ENCODE peak calls at places on chromosomes 1 and 21, in eight cellular contexts. One of them, this sample, is unnamed.
A peak's percentile ranks its signal among the peaks of the same experiment; 100 is the strongest.

GRCh38 chr1:95974586-95974985 is 740.6 kb downstream of the RWDD3 start:
- DNase-seq in Daoy: peak; percentile 1
- DNase-seq in HTR-8/SVneo: no peak
- DNase-seq in amniotic stem cell: no peak
- DNase-seq in left ventricle myocardium superior: no peak
- DNase-seq in HFFc6: no peak
- DNase-seq in cardiac fibroblast: peak; percentile 2
- DNase-seq in CD8-positive, alpha-beta memory T cell: no peak
- DNase-seq in this sample: no peak

GRCh38 chr1:154765970-154766369 is 104.1 kb downstream of the KCNN3 start:
- DNase-seq in Daoy: no peak
- DNase-seq in HTR-8/SVneo: peak; percentile 45
- DNase-seq in amniotic stem cell: no peak
- DNase-seq in left ventricle myocardium superior: no peak
- DNase-seq in HFFc6: peak; percentile 24
- DNase-seq in cardiac fibroblast: peak; percentile 40
- DNase-seq in CD8-positive, alpha-beta memory T cell: peak; percentile 55
- DNase-seq in this sample: peak; percentile 29

GRCh38 chr1:158071106-158071505 is 77.7 kb downstream of the KIRREL1 start:
- DNase-seq in Daoy: no peak
- DNase-seq in HTR-8/SVneo: no peak
- DNase-seq in amniotic stem cell: no peak
- DNase-seq in left ventricle myocardium superior: no peak
- DNase-seq in HFFc6: no peak
- DNase-seq in cardiac fibroblast: no peak
- DNase-seq in CD8-positive, alpha-beta memory T cell: no peak
- DNase-seq in this sample: no peak

GRCh38 chr1:172167801-172168596 is 252.5 kb upstream of the C1orf105 start:
- DNase-seq in Daoy: peak; percentile 55
- DNase-seq in HTR-8/SVneo: no peak
- DNase-seq in amniotic stem cell: no peak
- DNase-seq in left ventricle myocardium superior: no peak
- DNase-seq in HFFc6: peak; percentile 37
- DNase-seq in cardiac fibroblast: peak; percentile 94
- DNase-seq in CD8-positive, alpha-beta memory T cell: no peak
- DNase-seq in this sample: no peak

GRCh38 chr1:27594542-27595510 is 9.1 kb downstream of the AHDC1 start:
- DNase-seq in Daoy: peak; percentile 51
- DNase-seq in HTR-8/SVneo: no peak
- DNase-seq in amniotic stem cell: peak; percentile 56
- DNase-seq in left ventricle myocardium superior: no peak
- DNase-seq in HFFc6: peak; percentile 70
- DNase-seq in cardiac fibroblast: no peak
- DNase-seq in CD8-positive, alpha-beta memory T cell: no peak
- DNase-seq in this sample: no peak

GRCh38 chr1:118210723-118211110 is 25.7 kb upstream of the SPAG17 start:
- DNase-seq in Daoy: no peak
- DNase-seq in HTR-8/SVneo: no peak
- DNase-seq in amniotic stem cell: no peak
- DNase-seq in left ventricle myocardium superior: no peak
- DNase-seq in HFFc6: no peak
- DNase-seq in cardiac fibroblast: no peak
- DNase-seq in CD8-positive, alpha-beta memory T cell: no peak
- DNase-seq in this sample: no peak

GRCh38 chr1:226034482-226034881 is 28.0 kb upstream of the H3-3A start:
- DNase-seq in Daoy: peak; percentile 94
- DNase-seq in HTR-8/SVneo: no peak
- DNase-seq in amniotic stem cell: no peak
- DNase-seq in left ventricle myocardium superior: peak; percentile 88
- DNase-seq in HFFc6: peak; percentile 85
- DNase-seq in cardiac fibroblast: peak; percentile 100
- DNase-seq in CD8-positive, alpha-beta memory T cell: no peak
- DNase-seq in this sample: peak; percentile 89

GRCh38 chr1:12053752-12054548 is 9.2 kb upstream of the TNFRSF8 start:
- DNase-seq in Daoy: no peak
- DNase-seq in HTR-8/SVneo: no peak
- DNase-seq in amniotic stem cell: no peak
- DNase-seq in left ventricle myocardium superior: no peak
- DNase-seq in HFFc6: no peak
- DNase-seq in cardiac fibroblast: no peak
- DNase-seq in CD8-positive, alpha-beta memory T cell: no peak
- DNase-seq in this sample: no peak

GRCh38 chr1:217482356-217483102 is 148.4 kb downstream of the GPATCH2 start:
- DNase-seq in Daoy: peak; percentile 84
- DNase-seq in HTR-8/SVneo: peak; percentile 14
- DNase-seq in amniotic stem cell: peak; percentile 7
- DNase-seq in left ventricle myocardium superior: no peak
- DNase-seq in HFFc6: peak; percentile 72
- DNase-seq in cardiac fibroblast: peak; percentile 70
- DNase-seq in CD8-positive, alpha-beta memory T cell: no peak
- DNase-seq in this sample: peak; percentile 35

GRCh38 chr1:49686107-49686506 is 337.6 kb downstream of the AGBL4 start:
- DNase-seq in Daoy: no peak
- DNase-seq in HTR-8/SVneo: no peak
- DNase-seq in amniotic stem cell: no peak
- DNase-seq in left ventricle myocardium superior: no peak
- DNase-seq in HFFc6: no peak
- DNase-seq in cardiac fibroblast: no peak
- DNase-seq in CD8-positive, alpha-beta memory T cell: no peak
- DNase-seq in this sample: no peak

GRCh38 chr1:231778009-231778719 is 151.6 kb downstream of the DISC1 start:
- DNase-seq in Daoy: no peak
- DNase-seq in HTR-8/SVneo: no peak
- DNase-seq in amniotic stem cell: no peak
- DNase-seq in left ventricle myocardium superior: peak; percentile 47
- DNase-seq in HFFc6: peak; percentile 25
- DNase-seq in cardiac fibroblast: peak; percentile 54
- DNase-seq in CD8-positive, alpha-beta memory T cell: no peak
- DNase-seq in this sample: peak; percentile 30

GRCh38 chr1:206658981-206659273 is 23.6 kb downstream of the DYRK3 start:
- DNase-seq in Daoy: no peak
- DNase-seq in HTR-8/SVneo: no peak
- DNase-seq in amniotic stem cell: no peak
- DNase-seq in left ventricle myocardium superior: no peak
- DNase-seq in HFFc6: no peak
- DNase-seq in cardiac fibroblast: no peak
- DNase-seq in CD8-positive, alpha-beta memory T cell: no peak
- DNase-seq in this sample: no peak

GRCh38 chr1:168708698-168709406 is 20.2 kb downstream of the DPT start:
- DNase-seq in Daoy: no peak
- DNase-seq in HTR-8/SVneo: peak; percentile 34
- DNase-seq in amniotic stem cell: no peak
- DNase-seq in left ventricle myocardium superior: peak; percentile 37
- DNase-seq in HFFc6: no peak
- DNase-seq in cardiac fibroblast: no peak
- DNase-seq in CD8-positive, alpha-beta memory T cell: no peak
- DNase-seq in this sample: no peak

GRCh38 chr21:33901421-33902288 is 13.9 kb downstream of the ATP5PO start:
- DNase-seq in Daoy: peak; percentile 42
- DNase-seq in HTR-8/SVneo: peak; percentile 48
- DNase-seq in amniotic stem cell: no peak
- DNase-seq in left ventricle myocardium superior: no peak
- DNase-seq in HFFc6: peak; percentile 59
- DNase-seq in cardiac fibroblast: peak; percentile 82
- DNase-seq in CD8-positive, alpha-beta memory T cell: no peak
- DNase-seq in this sample: peak; percentile 56

GRCh38 chr1:163844393-163844948 is 522.7 kb downstream of the NUF2 start:
- DNase-seq in Daoy: no peak
- DNase-seq in HTR-8/SVneo: no peak
- DNase-seq in amniotic stem cell: peak; percentile 45
- DNase-seq in left ventricle myocardium superior: no peak
- DNase-seq in HFFc6: peak; percentile 94
- DNase-seq in cardiac fibroblast: peak; percentile 28
- DNase-seq in CD8-positive, alpha-beta memory T cell: no peak
- DNase-seq in this sample: no peak

GRCh38 chr1:87684194-87684593 is 355.5 kb downstream of the LMO4 start:
- DNase-seq in Daoy: peak; percentile 66
- DNase-seq in HTR-8/SVneo: peak; percentile 22
- DNase-seq in amniotic stem cell: no peak
- DNase-seq in left ventricle myocardium superior: peak; percentile 40
- DNase-seq in HFFc6: no peak
- DNase-seq in cardiac fibroblast: peak; percentile 54
- DNase-seq in CD8-positive, alpha-beta memory T cell: no peak
- DNase-seq in this sample: peak; percentile 55

GRCh38 chr1:21831454-21831970 is 19.4 kb downstream of the LDLRAD2 start:
- DNase-seq in Daoy: no peak
- DNase-seq in HTR-8/SVneo: no peak
- DNase-seq in amniotic stem cell: no peak
- DNase-seq in left ventricle myocardium superior: no peak
- DNase-seq in HFFc6: no peak
- DNase-seq in cardiac fibroblast: no peak
- DNase-seq in CD8-positive, alpha-beta memory T cell: no peak
- DNase-seq in this sample: no peak

GRCh38 chr1:245363821-245364220 is 209.0 kb downstream of the KIF26B start:
- DNase-seq in Daoy: no peak
- DNase-seq in HTR-8/SVneo: no peak
- DNase-seq in amniotic stem cell: no peak
- DNase-seq in left ventricle myocardium superior: no peak
- DNase-seq in HFFc6: no peak
- DNase-seq in cardiac fibroblast: no peak
- DNase-seq in CD8-positive, alpha-beta memory T cell: no peak
- DNase-seq in this sample: no peak

GRCh38 chr1:19815801-19816736 is 986 bp upstream of the RNF186 start:
- DNase-seq in Daoy: no peak
- DNase-seq in HTR-8/SVneo: no peak
- DNase-seq in amniotic stem cell: no peak
- DNase-seq in left ventricle myocardium superior: no peak
- DNase-seq in HFFc6: no peak
- DNase-seq in cardiac fibroblast: no peak
- DNase-seq in CD8-positive, alpha-beta memory T cell: no peak
- DNase-seq in this sample: no peak

GRCh38 chr1:19393051-19393450 is 80.9 kb downstream of the SLC66A1 start:
- DNase-seq in Daoy: no peak
- DNase-seq in HTR-8/SVneo: no peak
- DNase-seq in amniotic stem cell: no peak
- DNase-seq in left ventricle myocardium superior: no peak
- DNase-seq in HFFc6: no peak
- DNase-seq in cardiac fibroblast: no peak
- DNase-seq in CD8-positive, alpha-beta memory T cell: no peak
- DNase-seq in this sample: no peak

GRCh38 chr1:181768216-181768929 is 285.1 kb downstream of the CACNA1E start:
- DNase-seq in Daoy: no peak
- DNase-seq in HTR-8/SVneo: no peak
- DNase-seq in amniotic stem cell: no peak
- DNase-seq in left ventricle myocardium superior: no peak
- DNase-seq in HFFc6: no peak
- DNase-seq in cardiac fibroblast: no peak
- DNase-seq in CD8-positive, alpha-beta memory T cell: no peak
- DNase-seq in this sample: no peak

GRCh38 chr1:9278114-9278513 is 14.6 kb upstream of the SPSB1 start:
- DNase-seq in Daoy: no peak
- DNase-seq in HTR-8/SVneo: no peak
- DNase-seq in amniotic stem cell: no peak
- DNase-seq in left ventricle myocardium superior: no peak
- DNase-seq in HFFc6: no peak
- DNase-seq in cardiac fibroblast: peak; percentile 57
- DNase-seq in CD8-positive, alpha-beta memory T cell: no peak
- DNase-seq in this sample: no peak

GRCh38 chr1:46806196-46807020 is 7.6 kb downstream of the CYP4B1 start:
- DNase-seq in Daoy: no peak
- DNase-seq in HTR-8/SVneo: no peak
- DNase-seq in amniotic stem cell: no peak
- DNase-seq in left ventricle myocardium superior: peak; percentile 83
- DNase-seq in HFFc6: no peak
- DNase-seq in cardiac fibroblast: peak; percentile 2
- DNase-seq in CD8-positive, alpha-beta memory T cell: no peak
- DNase-seq in this sample: no peak

GRCh38 chr1:88779880-88780279 is 95.8 kb downstream of the PKN2 start:
- DNase-seq in Daoy: no peak
- DNase-seq in HTR-8/SVneo: no peak
- DNase-seq in amniotic stem cell: no peak
- DNase-seq in left ventricle myocardium superior: no peak
- DNase-seq in HFFc6: no peak
- DNase-seq in cardiac fibroblast: no peak
- DNase-seq in CD8-positive, alpha-beta memory T cell: no peak
- DNase-seq in this sample: no peak

GRCh38 chr1:39294531-39294930 is 90.0 kb downstream of the MACF1 start:
- DNase-seq in Daoy: no peak
- DNase-seq in HTR-8/SVneo: no peak
- DNase-seq in amniotic stem cell: no peak
- DNase-seq in left ventricle myocardium superior: no peak
- DNase-seq in HFFc6: no peak
- DNase-seq in cardiac fibroblast: peak; percentile 46
- DNase-seq in CD8-positive, alpha-beta memory T cell: no peak
- DNase-seq in this sample: no peak

GRCh38 chr1:178518894-178519293 is 6.0 kb downstream of the TEX35 start:
- DNase-seq in Daoy: no peak
- DNase-seq in HTR-8/SVneo: no peak
- DNase-seq in amniotic stem cell: no peak
- DNase-seq in left ventricle myocardium superior: no peak
- DNase-seq in HFFc6: no peak
- DNase-seq in cardiac fibroblast: no peak
- DNase-seq in CD8-positive, alpha-beta memory T cell: no peak
- DNase-seq in this sample: no peak

GRCh38 chr1:196078691-196079090 is 529.5 kb downstream of the KCNT2 start:
- DNase-seq in Daoy: no peak
- DNase-seq in HTR-8/SVneo: no peak
- DNase-seq in amniotic stem cell: no peak
- DNase-seq in left ventricle myocardium superior: no peak
- DNase-seq in HFFc6: no peak
- DNase-seq in cardiac fibroblast: peak; percentile 11
- DNase-seq in CD8-positive, alpha-beta memory T cell: no peak
- DNase-seq in this sample: no peak

GRCh38 chr1:232481091-232481490 is 148.8 kb downstream of the SIPA1L2 start:
- DNase-seq in Daoy: no peak
- DNase-seq in HTR-8/SVneo: no peak
- DNase-seq in amniotic stem cell: no peak
- DNase-seq in left ventricle myocardium superior: no peak
- DNase-seq in HFFc6: no peak
- DNase-seq in cardiac fibroblast: no peak
- DNase-seq in CD8-positive, alpha-beta memory T cell: no peak
- DNase-seq in this sample: no peak

GRCh38 chr1:6001992-6002576 is 9.9 kb upstream of the NPHP4 start:
- DNase-seq in Daoy: peak; percentile 49
- DNase-seq in HTR-8/SVneo: no peak
- DNase-seq in amniotic stem cell: no peak
- DNase-seq in left ventricle myocardium superior: peak; percentile 81
- DNase-seq in HFFc6: no peak
- DNase-seq in cardiac fibroblast: no peak
- DNase-seq in CD8-positive, alpha-beta memory T cell: no peak
- DNase-seq in this sample: no peak

GRCh38 chr1:74505133-74505532 is 7.3 kb downstream of the LRRC53 start:
- DNase-seq in Daoy: peak; percentile 15
- DNase-seq in HTR-8/SVneo: no peak
- DNase-seq in amniotic stem cell: no peak
- DNase-seq in left ventricle myocardium superior: no peak
- DNase-seq in HFFc6: no peak
- DNase-seq in cardiac fibroblast: no peak
- DNase-seq in CD8-positive, alpha-beta memory T cell: no peak
- DNase-seq in this sample: no peak

GRCh38 chr1:26318338-26319064 is 743 bp downstream of the CD52 start:
- DNase-seq in Daoy: no peak
- DNase-seq in HTR-8/SVneo: no peak
- DNase-seq in amniotic stem cell: no peak
- DNase-seq in left ventricle myocardium superior: peak; percentile 45
- DNase-seq in HFFc6: no peak
- DNase-seq in cardiac fibroblast: no peak
- DNase-seq in CD8-positive, alpha-beta memory T cell: no peak
- DNase-seq in this sample: no peak